ENCODE peak calls at places on chromosomes 5 and 9, in nine cellular contexts. O is NCI-H774; C is NCI-H748 treated with DMSO at 0.1 percent for 48 hours; A is heart right ventricle; E is stimulated activated CD4-positive, alpha-beta T cell treated with anti-CD3 and anti-CD28 coated beads, Interleukin-4, amount 100 ng/mL, for 48 hours; N is GDM1; T is transverse colon; R is GM19239; Q is RWPE1. U is an unnamed sample.

GRCh38 chr9:89470239-89470638 is 27.7 kb downstream of the SEMA4D start:
- DNase-seq in N (no peak), C (peak), Q (no peak), A (no peak), T (no peak), E (no peak), O (peak), R (no peak), U (no peak)

GRCh38 chr9:94656190-94656589 is 16.9 kb upstream of the FBP1 start:
- DNase-seq in T (peak), N (peak), R (peak), Q (no peak), A (no peak), O (peak), E (no peak), C (no peak), U (no peak)

GRCh38 chr5:61635271-61635670 is 303.2 kb downstream of the ZSWIM6 start:
- DNase-seq in C (no peak), E (no peak), R (no peak), T (no peak), O (no peak), Q (no peak), N (no peak), A (no peak), U (no peak)

GRCh38 chr9:89225587-89225986 is 47.0 kb upstream of the SHC3 start:
- DNase-seq in A (no peak), O (no peak), N (no peak), R (no peak), T (no peak), Q (no peak), E (no peak), C (no peak), U (no peak)

GRCh38 chr5:61589961-61590360 is 257.9 kb downstream of the ZSWIM6 start:
- DNase-seq in R (no peak), C (no peak), A (no peak), Q (no peak), N (no peak), O (no peak), E (no peak), T (no peak), U (no peak)

GRCh38 chr9:136996361-136997281 is at the start of gene CLIC3:
- DNase-seq in A (peak), E (no peak), Q (peak), R (no peak), T (peak), O (peak), N (no peak), C (no peak), U (peak)

GRCh38 chr5:87899109-87900100 is 369.2 kb downstream of the TMEM161B start:
- DNase-seq in N (no peak), T (no peak), E (no peak), R (no peak), A (peak), Q (no peak), O (no peak), C (no peak), U (no peak)

GRCh38 chr5:54571462-54571861 is 53.9 kb downstream of the SNX18 start:
- DNase-seq in E (no peak), T (no peak), N (no peak), R (no peak), O (no peak), Q (no peak), C (no peak), A (no peak), U (no peak)

GRCh38 chr9:105908069-105908468 is 213.7 kb downstream of the TMEM38B start:
- DNase-seq in Q (peak), A (no peak), O (no peak), N (no peak), C (no peak), T (no peak), E (no peak), R (no peak), U (no peak)

GRCh38 chr9:79686381-79687130 is 114.8 kb downstream of the TLE4 start:
- DNase-seq in Q (no peak), R (no peak), T (no peak), E (no peak), N (no peak), C (no peak), O (no peak), A (no peak), U (peak)

GRCh38 chr9:91824591-91825339 is 125.3 kb downstream of the ROR2 start:
- DNase-seq in N (no peak), T (peak), C (no peak), A (peak), O (no peak), E (no peak), Q (no peak), R (no peak), U (peak)

GRCh38 chr5:3400659-3401058 is 195.0 kb upstream of the IRX1 start:
- DNase-seq in Q (no peak), N (no peak), T (no peak), E (no peak), C (peak), A (no peak), R (no peak), O (no peak), U (no peak)

GRCh38 chr9:13020141-13020540 is 245.3 kb downstream of the LURAP1L start:
- DNase-seq in T (no peak), E (no peak), O (no peak), C (no peak), R (no peak), Q (no peak), N (no peak), A (no peak), U (no peak)